ENCODE peak calls at places on chromosomes 11 and 22, in eight cellular contexts. One of them, this sample, is unnamed.

GRCh38 chr11:130620566-130620965 is 172.1 kb downstream of the ADAMTS15 start:
- DNase-seq in esophagus squamous epithelium: no peak
- DNase-seq in gastrocnemius medialis: no peak
- DNase-seq in transverse colon: no peak
- DNase-seq in body of pancreas: no peak
- DNase-seq in HCT116: no peak
- DNase-seq in thyroid gland: no peak
- DNase-seq in A549: no peak
- DNase-seq in this sample: no peak

GRCh38 chr11:69425444-69425843 is 56.0 kb upstream of the LINC01488 start:
- DNase-seq in esophagus squamous epithelium: no peak
- DNase-seq in gastrocnemius medialis: no peak
- DNase-seq in transverse colon: no peak
- DNase-seq in body of pancreas: no peak
- DNase-seq in HCT116: no peak
- DNase-seq in thyroid gland: no peak
- DNase-seq in A549: no peak
- DNase-seq in this sample: no peak

GRCh38 chr11:57464343-57465181 is 4.2 kb downstream of the RTN4RL2 start:
- DNase-seq in esophagus squamous epithelium: no peak
- DNase-seq in gastrocnemius medialis: no peak
- DNase-seq in transverse colon: no peak
- DNase-seq in body of pancreas: no peak
- DNase-seq in HCT116: no peak
- DNase-seq in thyroid gland: no peak
- DNase-seq in A549: no peak
- DNase-seq in this sample: no peak

GRCh38 chr11:121214861-121215260 is 77.7 kb upstream of the SC5D start:
- DNase-seq in esophagus squamous epithelium: no peak
- DNase-seq in gastrocnemius medialis: no peak
- DNase-seq in transverse colon: no peak
- DNase-seq in body of pancreas: no peak
- DNase-seq in HCT116: no peak
- DNase-seq in thyroid gland: no peak
- DNase-seq in A549: no peak
- DNase-seq in this sample: no peak

GRCh38 chr11:3191586-3192324 is 26.6 kb upstream of the OSBPL5 start:
- DNase-seq in esophagus squamous epithelium: no peak
- DNase-seq in gastrocnemius medialis: no peak
- DNase-seq in transverse colon: peak; percentile 3
- DNase-seq in body of pancreas: no peak
- DNase-seq in HCT116: no peak
- DNase-seq in thyroid gland: no peak
- DNase-seq in A549: no peak
- DNase-seq in this sample: no peak

GRCh38 chr11:14969922-14970323 is 2.2 kb downstream of the CALCA start:
- DNase-seq in esophagus squamous epithelium: no peak
- DNase-seq in gastrocnemius medialis: no peak
- DNase-seq in transverse colon: peak; percentile 29
- DNase-seq in body of pancreas: peak; percentile 62
- DNase-seq in HCT116: peak; percentile 15
- DNase-seq in thyroid gland: peak; percentile 23
- DNase-seq in A549: peak; percentile 50
- DNase-seq in this sample: no peak

GRCh38 chr11:32032052-32032451 is 58.8 kb upstream of the RCN1 start:
- DNase-seq in esophagus squamous epithelium: no peak
- DNase-seq in gastrocnemius medialis: no peak
- DNase-seq in transverse colon: no peak
- DNase-seq in body of pancreas: no peak
- DNase-seq in HCT116: no peak
- DNase-seq in thyroid gland: no peak
- DNase-seq in A549: no peak
- DNase-seq in this sample: no peak

GRCh38 chr11:83349371-83349770 is 63.2 kb upstream of the CCDC90B start:
- DNase-seq in esophagus squamous epithelium: no peak
- DNase-seq in gastrocnemius medialis: no peak
- DNase-seq in transverse colon: no peak
- DNase-seq in body of pancreas: no peak
- DNase-seq in HCT116: no peak
- DNase-seq in thyroid gland: no peak
- DNase-seq in A549: no peak
- DNase-seq in this sample: no peak

GRCh38 chr22:38467438-38467903 is 425 bp upstream of the KDELR3 start:
- DNase-seq in esophagus squamous epithelium: no peak
- DNase-seq in gastrocnemius medialis: no peak
- DNase-seq in transverse colon: peak; percentile 56
- DNase-seq in body of pancreas: peak; percentile 16
- DNase-seq in HCT116: no peak
- DNase-seq in thyroid gland: no peak
- DNase-seq in A549: no peak
- DNase-seq in this sample: no peak

GRCh38 chr11:76148941-76149613 is 57.2 kb downstream of the WNT11 start:
- DNase-seq in esophagus squamous epithelium: no peak
- DNase-seq in gastrocnemius medialis: no peak
- DNase-seq in transverse colon: peak; percentile 79
- DNase-seq in body of pancreas: no peak
- DNase-seq in HCT116: no peak
- DNase-seq in thyroid gland: no peak
- DNase-seq in A549: no peak
- DNase-seq in this sample: no peak

GRCh38 chr22:38172489-38173155 is 9.0 kb downstream of the PLA2G6 start:
- DNase-seq in esophagus squamous epithelium: no peak
- DNase-seq in gastrocnemius medialis: peak; percentile 47
- DNase-seq in transverse colon: peak; percentile 53
- DNase-seq in body of pancreas: peak; percentile 74
- DNase-seq in HCT116: no peak
- DNase-seq in thyroid gland: peak; percentile 35
- DNase-seq in A549: no peak
- DNase-seq in this sample: no peak

GRCh38 chr11:10295056-10295901 is 1.3 kb upstream of the SBF2 start:
- DNase-seq in esophagus squamous epithelium: no peak
- DNase-seq in gastrocnemius medialis: no peak
- DNase-seq in transverse colon: no peak
- DNase-seq in body of pancreas: no peak
- DNase-seq in HCT116: no peak
- DNase-seq in thyroid gland: no peak
- DNase-seq in A549: no peak
- DNase-seq in this sample: no peak

GRCh38 chr22:29621761-29622526 is 18.5 kb downstream of the NF2 start:
- DNase-seq in esophagus squamous epithelium: no peak
- DNase-seq in gastrocnemius medialis: no peak
- DNase-seq in transverse colon: no peak
- DNase-seq in body of pancreas: no peak
- DNase-seq in HCT116: peak; percentile 91
- DNase-seq in thyroid gland: no peak
- DNase-seq in A549: peak; percentile 86
- DNase-seq in this sample: peak; percentile 14

GRCh38 chr11:113034591-113034990 is 73.4 kb downstream of the NCAM1 start:
- DNase-seq in esophagus squamous epithelium: no peak
- DNase-seq in gastrocnemius medialis: no peak
- DNase-seq in transverse colon: no peak
- DNase-seq in body of pancreas: no peak
- DNase-seq in HCT116: no peak
- DNase-seq in thyroid gland: no peak
- DNase-seq in A549: no peak
- DNase-seq in this sample: no peak

GRCh38 chr11:704799-705645 is 1.0 kb upstream of the EPS8L2 start:
- DNase-seq in esophagus squamous epithelium: no peak
- DNase-seq in gastrocnemius medialis: no peak
- DNase-seq in transverse colon: peak; percentile 87
- DNase-seq in body of pancreas: peak; percentile 94
- DNase-seq in HCT116: no peak
- DNase-seq in thyroid gland: peak; percentile 31
- DNase-seq in A549: peak; percentile 79
- DNase-seq in this sample: no peak
- TF ChIP-seq POLR2A in esophagus squamous epithelium: no peak
- TF ChIP-seq POLR2A in gastrocnemius medialis: no peak
- TF ChIP-seq POLR2A in transverse colon: peak; percentile 85
- TF ChIP-seq POLR2A in body of pancreas: peak; percentile 75
- TF ChIP-seq POLR2A in HCT116: no peak
- TF ChIP-seq POLR2A in thyroid gland: no peak
- TF ChIP-seq POLR2A in A549: peak; percentile 9
- TF ChIP-seq POLR2A in this sample: no peak

GRCh38 chr11:6413791-6414231 is 5.1 kb downstream of the APBB1 start:
- DNase-seq in esophagus squamous epithelium: no peak
- DNase-seq in gastrocnemius medialis: no peak
- DNase-seq in transverse colon: no peak
- DNase-seq in body of pancreas: no peak
- DNase-seq in HCT116: no peak
- DNase-seq in thyroid gland: peak; percentile 54
- DNase-seq in A549: no peak
- DNase-seq in this sample: no peak

GRCh38 chr11:6414874-6415328 is 4.0 kb downstream of the APBB1 start:
- DNase-seq in esophagus squamous epithelium: no peak
- DNase-seq in gastrocnemius medialis: no peak
- DNase-seq in transverse colon: no peak
- DNase-seq in body of pancreas: no peak
- DNase-seq in HCT116: no peak
- DNase-seq in thyroid gland: no peak
- DNase-seq in A549: no peak
- DNase-seq in this sample: no peak

GRCh38 chr11:6418199-6418957 is 516 bp downstream of the APBB1 start:
- DNase-seq in esophagus squamous epithelium: no peak
- DNase-seq in gastrocnemius medialis: no peak
- DNase-seq in transverse colon: peak; percentile 30
- DNase-seq in body of pancreas: peak; percentile 69
- DNase-seq in HCT116: no peak
- DNase-seq in thyroid gland: peak; percentile 45
- DNase-seq in A549: no peak
- DNase-seq in this sample: no peak

GRCh38 chr11:6420677-6421076 is 1.8 kb upstream of the APBB1 start:
- DNase-seq in esophagus squamous epithelium: no peak
- DNase-seq in gastrocnemius medialis: no peak
- DNase-seq in transverse colon: no peak
- DNase-seq in body of pancreas: no peak
- DNase-seq in HCT116: no peak
- DNase-seq in thyroid gland: no peak
- DNase-seq in A549: no peak
- DNase-seq in this sample: no peak

DNA sequence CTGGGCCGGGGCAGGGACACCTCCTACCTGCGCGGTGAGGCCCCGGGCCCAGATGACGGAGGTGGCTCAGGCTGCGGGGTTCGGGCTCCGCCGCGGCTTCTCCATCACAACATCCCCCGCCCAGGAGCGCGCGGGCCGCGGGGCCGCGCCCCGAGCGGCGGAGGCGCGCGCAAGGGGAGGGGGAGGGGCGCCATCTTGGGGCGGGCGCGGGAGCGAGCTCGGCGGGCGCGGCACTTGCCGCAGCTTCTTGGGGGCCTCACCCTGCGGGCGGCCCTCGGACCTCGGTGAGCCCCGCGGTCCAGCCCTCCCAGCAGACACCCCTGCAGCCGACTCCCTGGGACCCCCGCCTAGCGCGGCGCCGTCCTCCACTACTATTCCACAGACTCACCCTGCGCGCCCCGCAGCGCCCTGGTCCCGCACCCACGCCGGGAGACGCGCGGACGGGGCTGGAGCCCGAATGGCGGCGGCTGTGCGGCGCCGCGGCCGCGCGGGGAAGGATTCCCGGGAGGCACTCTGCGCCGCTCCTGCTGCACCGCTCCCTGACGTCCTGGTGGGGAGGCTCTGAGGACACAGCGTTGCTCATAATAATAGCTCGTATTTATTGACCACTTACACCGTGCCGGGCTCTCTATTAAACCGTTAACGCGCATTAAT is at the start of gene APBB1:
- DNase-seq in esophagus squamous epithelium: no peak
- DNase-seq in gastrocnemius medialis: peak; percentile 22
- DNase-seq in transverse colon: peak; percentile 73
- DNase-seq in body of pancreas: peak; percentile 74
- DNase-seq in HCT116: no peak
- DNase-seq in thyroid gland: peak; percentile 52
- DNase-seq in A549: peak; percentile 44
- DNase-seq in this sample: peak; percentile 68
- TF ChIP-seq POLR2A in esophagus squamous epithelium: peak; percentile 34
- TF ChIP-seq POLR2A in gastrocnemius medialis: peak; percentile 48
- TF ChIP-seq POLR2A in transverse colon: peak; percentile 33
- TF ChIP-seq POLR2A in body of pancreas: peak; percentile 59
- TF ChIP-seq POLR2A in HCT116: no peak
- TF ChIP-seq POLR2A in thyroid gland: no peak
- TF ChIP-seq POLR2A in A549: peak; percentile 60
- TF ChIP-seq POLR2A in this sample: peak; percentile 42

GRCh38 chr11:35206616-35207015 is 67.6 kb downstream of the CD44 start:
- DNase-seq in esophagus squamous epithelium: no peak
- DNase-seq in gastrocnemius medialis: no peak
- DNase-seq in transverse colon: no peak
- DNase-seq in body of pancreas: no peak
- DNase-seq in HCT116: no peak
- DNase-seq in thyroid gland: no peak
- DNase-seq in A549: no peak
- DNase-seq in this sample: no peak

GRCh38 chr11:35210886-35211546 is 72.0 kb downstream of the CD44 start:
- DNase-seq in esophagus squamous epithelium: no peak
- DNase-seq in gastrocnemius medialis: no peak
- DNase-seq in transverse colon: no peak
- DNase-seq in body of pancreas: no peak
- DNase-seq in HCT116: no peak
- DNase-seq in thyroid gland: no peak
- DNase-seq in A549: no peak
- DNase-seq in this sample: no peak

GRCh38 chr11:35207471-35208403 is 68.8 kb downstream of the CD44 start:
- DNase-seq in esophagus squamous epithelium: no peak
- DNase-seq in gastrocnemius medialis: no peak
- DNase-seq in transverse colon: no peak
- DNase-seq in body of pancreas: no peak
- DNase-seq in HCT116: no peak
- DNase-seq in thyroid gland: no peak
- DNase-seq in A549: no peak
- DNase-seq in this sample: no peak

GRCh38 chr11:35211952-35212351 is 73.0 kb downstream of the CD44 start:
- DNase-seq in esophagus squamous epithelium: no peak
- DNase-seq in gastrocnemius medialis: no peak
- DNase-seq in transverse colon: no peak
- DNase-seq in body of pancreas: no peak
- DNase-seq in HCT116: no peak
- DNase-seq in thyroid gland: no peak
- DNase-seq in A549: no peak
- DNase-seq in this sample: no peak

DNA sequence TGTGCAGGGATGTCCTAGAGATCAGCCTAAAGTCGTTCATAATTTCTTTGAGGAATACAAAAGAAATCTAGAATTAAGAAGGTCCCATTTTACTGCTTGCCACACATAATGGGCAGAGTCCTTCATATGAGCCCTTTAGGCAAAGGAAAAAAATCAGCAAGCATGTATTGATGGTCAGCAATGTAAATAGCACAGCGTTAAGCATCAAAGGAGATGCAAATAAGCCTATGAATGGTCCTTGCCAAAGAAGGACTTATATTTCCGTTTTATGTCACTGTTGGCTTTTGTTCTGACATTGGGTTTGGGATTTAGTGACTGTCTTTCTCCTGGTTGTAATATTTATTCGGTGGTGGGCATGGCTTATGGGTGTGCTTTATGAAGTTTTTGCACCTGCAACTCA is 69.8 kb downstream of the CD44 start:
- DNase-seq in esophagus squamous epithelium: no peak
- DNase-seq in gastrocnemius medialis: no peak
- DNase-seq in transverse colon: no peak
- DNase-seq in body of pancreas: no peak
- DNase-seq in HCT116: no peak
- DNase-seq in thyroid gland: no peak
- DNase-seq in A549: no peak
- DNase-seq in this sample: no peak
- TF ChIP-seq POLR2A in esophagus squamous epithelium: no peak
- TF ChIP-seq POLR2A in gastrocnemius medialis: no peak
- TF ChIP-seq POLR2A in transverse colon: no peak
- TF ChIP-seq POLR2A in body of pancreas: no peak
- TF ChIP-seq POLR2A in HCT116: no peak
- TF ChIP-seq POLR2A in thyroid gland: no peak
- TF ChIP-seq POLR2A in A549: no peak
- TF ChIP-seq POLR2A in this sample: no peak

GRCh38 chr11:102047305-102047924 is at the start of gene CFAP300:
- DNase-seq in esophagus squamous epithelium: peak; percentile 4
- DNase-seq in gastrocnemius medialis: peak; percentile 58
- DNase-seq in transverse colon: peak; percentile 85
- DNase-seq in body of pancreas: peak; percentile 76
- DNase-seq in HCT116: no peak
- DNase-seq in thyroid gland: peak; percentile 77
- DNase-seq in A549: peak; percentile 85
- DNase-seq in this sample: peak; percentile 47
- TF ChIP-seq POLR2A in esophagus squamous epithelium: no peak
- TF ChIP-seq POLR2A in gastrocnemius medialis: no peak
- TF ChIP-seq POLR2A in transverse colon: no peak
- TF ChIP-seq POLR2A in body of pancreas: no peak
- TF ChIP-seq POLR2A in HCT116: no peak
- TF ChIP-seq POLR2A in thyroid gland: no peak
- TF ChIP-seq POLR2A in A549: peak; percentile 33
- TF ChIP-seq POLR2A in this sample: peak; percentile 12

This sample was measured in H54.